ENCODE peak calls at places on chromosomes 4 and X, in five cellular contexts. E, Z, Q, R and M are unnamed samples.

GRCh38 chr4:47287735-47288134 is 175.8 kb downstream of the COMMD8 start:
- DNase-seq in E (no peak), R (no peak), Q (no peak), Z (peak), M (no peak)

GRCh38 chr4:126241631-126242030 is 926.9 kb downstream of the FAT4 start:
- DNase-seq in R (no peak), Z (no peak), E (no peak), Q (no peak), M (no peak)

GRCh38 chrX:44876767-44877166 is 3.8 kb downstream of the KDM6A start:
- DNase-seq in E (no peak), Q (no peak), Z (no peak), R (no peak), M (no peak)

GRCh38 chrX:108178099-108178498 is 86.5 kb downstream of the ATG4A start:
- DNase-seq in Z (no peak), R (no peak), Q (no peak), E (no peak), M (no peak)

GRCh38 chr4:75031746-75032145 is 98.8 kb downstream of the PARM1 start:
- DNase-seq in R (no peak), Q (no peak), Z (no peak), E (no peak), M (no peak)

GRCh38 chr4:48943387-48943786 is 36.8 kb upstream of the OCIAD2 start:
- DNase-seq in Z (no peak), Q (no peak), E (no peak), R (no peak), M (no peak)

GRCh38 chr4:113899260-113900177 is 79.9 kb downstream of the ARSJ start:
- DNase-seq in Q (no peak), R (no peak), E (no peak), Z (no peak), M (no peak)

GRCh38 chr4:96097040-96097607 is 257.2 kb downstream of the PDHA2 start:
- DNase-seq in Q (no peak), R (no peak), Z (no peak), E (no peak), M (no peak)

GRCh38 chr4:159416073-159416472 is 313.2 kb downstream of the RAPGEF2 start:
- DNase-seq in Z (no peak), E (no peak), Q (no peak), R (no peak), M (no peak)

GRCh38 chr4:147340547-147341225 is 140.2 kb upstream of the EDNRA start:
- DNase-seq in Q (no peak), E (no peak), R (no peak), Z (no peak), M (no peak)

GRCh38 chr4:140135529-140136021 is 18.4 kb downstream of the MAML3 start:
- DNase-seq in R (peak), Z (no peak), Q (peak), E (no peak), M (peak)

GRCh38 chrX:48578661-48579128 is 4.4 kb downstream of the RBM3 start:
- DNase-seq in E (no peak), Q (no peak), Z (no peak), R (no peak), M (no peak)

GRCh38 chr4:664713-665231 is 9.3 kb downstream of the ATP5ME start:
- DNase-seq in R (no peak), Z (no peak), E (no peak), Q (no peak), M (no peak)

GRCh38 chr4:88659061-88659889 is 38.4 kb downstream of the NAP1L5 start:
- DNase-seq in Z (peak), E (peak), Q (peak), R (no peak), M (no peak)

GRCh38 chrX:154784149-154784985 is 20.9 kb downstream of the MPP1 start:
- DNase-seq in Q (no peak), E (no peak), R (no peak), Z (no peak), M (no peak)

GRCh38 chr4:158268553-158268952 is 58.3 kb downstream of the TMEM144 start:
- DNase-seq in E (no peak), R (no peak), Q (no peak), Z (no peak), M (no peak)

GRCh38 chrX:153969125-153969903 is 2.3 kb downstream of the HCFC1 start:
- DNase-seq in E (no peak), Z (no peak), R (no peak), Q (no peak), M (no peak)

GRCh38 chr4:140252144-140252741 is 98.3 kb upstream of the MAML3 start:
- DNase-seq in Q (no peak), E (no peak), R (peak), Z (no peak), M (peak)

GRCh38 chr4:47271296-47271695 is 192.2 kb downstream of the COMMD8 start:
- DNase-seq in E (no peak), R (no peak), Q (no peak), Z (no peak), M (no peak)

GRCh38 chrX:11530621-11531020 is 135.1 kb downstream of the ARHGAP6 start:
- DNase-seq in E (no peak), Q (no peak), Z (no peak), R (no peak), M (no peak)

GRCh38 chrX:112760697-112761096 is 79.9 kb downstream of the AMOT start:
- DNase-seq in R (no peak), Q (no peak), Z (no peak), E (no peak), M (no peak)

GRCh38 chrX:155632424-155633100 is 19.8 kb upstream of the TMLHE start:
- DNase-seq in R (no peak), E (no peak), Q (no peak), Z (no peak), M (no peak)

GRCh38 chrX:13659057-13659456 is 6.1 kb downstream of the TCEANC start:
- DNase-seq in E (no peak), Q (no peak), Z (peak), R (no peak), M (no peak)

GRCh38 chrX:23012162-23012561 is 12.4 kb downstream of the DDX53 start:
- DNase-seq in R (no peak), Q (peak), E (no peak), Z (no peak), M (no peak)

GRCh38 chr4:7838136-7838782 is 101.4 kb downstream of the AFAP1 start:
- DNase-seq in Q (no peak), Z (no peak), R (no peak), E (no peak), M (no peak)

GRCh38 chrX:53711446-53711845 is 24.9 kb upstream of the HUWE1 start:
- DNase-seq in Q (no peak), R (no peak), Z (no peak), E (no peak), M (no peak)

GRCh38 chrX:11137543-11138139 is 26.5 kb downstream of the HCCS start:
- DNase-seq in R (peak), Z (no peak), E (no peak), Q (peak), M (no peak)

GRCh38 chr4:19941434-19941833 is 310.3 kb upstream of the SLIT2 start:
- DNase-seq in R (no peak), Z (no peak), Q (no peak), E (no peak), M (no peak)

GRCh38 chr4:77859256-77859655 is 3.4 kb upstream of the MRPL1 start:
- DNase-seq in E (no peak), Q (no peak), R (peak), Z (no peak), M (no peak)

GRCh38 chrX:12970691-12971202 is 4.2 kb upstream of the TMSB4X start:
- DNase-seq in Q (peak), R (no peak), Z (no peak), E (no peak), M (no peak)

GRCh38 chrX:68807818-68808217 is 21.0 kb upstream of the EFNB1 start:
- DNase-seq in Z (no peak), R (no peak), E (no peak), Q (peak), M (no peak)

GRCh38 chr4:8414377-8414776 is 26.1 kb downstream of the ACOX3 start:
- DNase-seq in R (no peak), Z (no peak), Q (no peak), E (no peak), M (no peak)

GRCh38 chr4:151291485-151291884 is 14.5 kb downstream of the PRSS48 start:
- DNase-seq in Q (no peak), E (no peak), Z (peak), R (no peak), M (no peak)

GRCh38 chrX:110013968-110014367 is 11.1 kb downstream of the TMEM164 start:
- DNase-seq in R (no peak), Q (no peak), Z (no peak), E (no peak), M (no peak)

GRCh38 chr4:108483077-108483476 is 137.3 kb upstream of the RPL34 start:
- DNase-seq in R (no peak), E (no peak), Q (no peak), Z (no peak), M (no peak)

GRCh38 chr4:106671711-106672110 is 303.1 kb upstream of the GIMD1 start:
- DNase-seq in Q (no peak), R (no peak), Z (no peak), E (no peak), M (no peak)

GRCh38 chr4:165604181-165604580 is 225.4 kb downstream of the CPE start:
- DNase-seq in R (no peak), E (no peak), Z (no peak), Q (no peak), M (no peak)

GRCh38 chrX:68498508-68499379 is at the start of gene YIPF6:
- DNase-seq in E (peak), Q (peak), R (peak), Z (peak), M (peak)